ENCODE peak calls at places on chromosome 1, in eight cellular contexts. O is prostate gland, Z is GM12878, Y is HCT116, K is stomach, M is suprapubic skin, S is GM23338, U is SK-N-SH. R is an unnamed sample. For H3K4me1, the result is how much of the 10 kb centered on the place peaks cover.

GRCh38 chr1:111976332-111976731 is 13.1 kb downstream of the KCND3 start:
- DNase-seq in Z (no peak), M (no peak), O (peak), Y (no peak), U (no peak), K (no peak), S (no peak), R (no peak)

GRCh38 chr1:182041615-182042014 is 19.9 kb downstream of the ZNF648 start:
- DNase-seq in O (no peak), M (no peak), Y (no peak), S (no peak), U (no peak), Z (no peak), K (no peak), R (no peak)

GRCh38 chr1:201528631-201529260 is 10.2 kb upstream of the NAV1 start:
- DNase-seq in Y (no peak), M (no peak), O (no peak), S (no peak), Z (no peak), U (no peak), K (no peak), R (no peak)

GRCh38 chr1:38055965-38056364 is 9.4 kb upstream of the POU3F1 start:
- DNase-seq in Z (no peak), M (no peak), O (no peak), U (no peak), S (no peak), Y (no peak), K (no peak), R (no peak)

GRCh38 chr1:156638189-156638588 is 3.7 kb upstream of the BCAN start:
- DNase-seq in O (no peak), K (no peak), Z (no peak), M (no peak), U (peak), Y (no peak), S (no peak), R (no peak)

GRCh38 chr1:9746211-9746610 is 77.6 kb downstream of the CLSTN1 start:
- DNase-seq in Y (no peak), K (no peak), Z (no peak), S (no peak), U (no peak), M (no peak), O (no peak), R (no peak)

GRCh38 chr1:158019177-158019868 is 25.9 kb downstream of the KIRREL1 start:
- DNase-seq in Z (no peak), S (peak), K (no peak), Y (peak), M (no peak), O (peak), U (no peak), R (no peak)

GRCh38 chr1:162856260-162856659 is 4.7 kb downstream of the CCDC190 start:
- DNase-seq in Y (peak), M (no peak), O (no peak), S (no peak), Z (no peak), K (no peak), U (no peak), R (no peak)

GRCh38 chr1:4379451-4380175 is 274.8 kb upstream of the AJAP1 start:
- DNase-seq in S (no peak), U (no peak), O (no peak), M (no peak), K (no peak), Z (no peak), Y (no peak), R (no peak)

GRCh38 chr1:57707631-57708030 is 283.8 kb upstream of the DAB1 start:
- DNase-seq in U (no peak), K (no peak), Z (no peak), S (no peak), Y (no peak), O (no peak), M (no peak), R (no peak)

GRCh38 chr1:198156111-198156744 is 570 bp upstream of the NEK7 start:
- DNase-seq in Z (no peak), U (peak), M (peak), O (peak), K (peak), S (peak), Y (peak), R (no peak)

GRCh38 chr1:30511563-30512252 is 211.7 kb downstream of the MATN1 start:
- DNase-seq in K (peak), S (no peak), Z (no peak), Y (no peak), O (no peak), U (no peak), M (no peak), R (no peak)

GRCh38 chr1:229238674-229239415 is 32.1 kb upstream of the RAB4A start:
- DNase-seq in O (peak), S (peak), Y (no peak), M (no peak), U (no peak), Z (no peak), K (no peak), R (no peak)

GRCh38 chr1:9629445-9630201 is 21.9 kb upstream of the PIK3CD start:
- DNase-seq in M (no peak), K (peak), Y (no peak), U (no peak), O (no peak), Z (peak), S (no peak), R (no peak)

GRCh38 chr1:192153276-192153675 is 5.0 kb upstream of the RGS18 start:
- DNase-seq in Z (no peak), M (no peak), U (no peak), K (no peak), S (no peak), Y (no peak), O (no peak), R (no peak)

GRCh38 chr1:48803474-48803873 is 26.8 kb upstream of the BEND5 start:
- DNase-seq in Y (no peak), U (no peak), Z (no peak), S (no peak), O (no peak), K (no peak), M (no peak), R (no peak)

GRCh38 chr1:83856381-83856780 is 142.6 kb downstream of the TTLL7 start:
- DNase-seq in Y (no peak), K (no peak), U (no peak), M (no peak), Z (no peak), O (no peak), S (no peak), R (no peak)

GRCh38 chr1:46198026-46198826 is at the start of gene POMGNT1:
- DNase-seq in K (peak), Y (no peak), M (no peak), O (no peak), Z (no peak), U (peak), S (peak), R (no peak)

GRCh38 chr1:159009704-159010361 is at the start of gene IFI16:
- DNase-seq in Y (no peak), S (no peak), K (no peak), M (peak), O (peak), U (no peak), Z (peak), R (no peak)

GRCh38 chr1:75338974-75339483 is 204.8 kb downstream of the LHX8 start:
- DNase-seq in S (peak), M (no peak), Y (no peak), K (no peak), Z (peak), U (no peak), O (no peak), R (no peak)

GRCh38 chr1:4227986-4228385 is 327.9 kb upstream of the C1orf174 start:
- DNase-seq in Z (no peak), U (no peak), Y (peak), O (no peak), S (no peak), M (no peak), K (no peak), R (peak)

GRCh38 chr1:234540404-234540762 is 61.4 kb upstream of the TARBP1 start:
- DNase-seq in K (no peak), M (peak), Z (no peak), O (no peak), S (no peak), Y (no peak), U (no peak), R (no peak)

GRCh38 chr1:115729765-115730164 is 38.7 kb downstream of the CASQ2 start:
- DNase-seq in U (no peak), O (no peak), Y (no peak), M (no peak), Z (peak), S (no peak), K (no peak), R (no peak)

GRCh38 chr1:178510155-178510554 is 2.8 kb upstream of the TEX35 start:
- DNase-seq in K (no peak), M (no peak), Y (no peak), S (no peak), Z (no peak), U (no peak), O (no peak), R (no peak)

GRCh38 chr1:207863893-207864535 is 46.9 kb downstream of the CD34 start:
- DNase-seq in U (no peak), S (no peak), Y (no peak), O (no peak), M (no peak), K (no peak), Z (peak), R (no peak)

GRCh38 chr1:179142889-179143299 is 61.0 kb downstream of the TOR3A start:
- DNase-seq in M (no peak), S (no peak), U (no peak), O (no peak), Z (no peak), Y (peak), K (no peak), R (no peak)

GRCh38 chr1:109556563-109556962 is 8.1 kb downstream of the GNAI3 start:
- DNase-seq in S (no peak), K (no peak), U (no peak), M (no peak), O (no peak), Y (no peak), Z (no peak), R (no peak)

GRCh38 chr1:37038079-37038702 is 3.9 kb upstream of the GRIK3 start:
- DNase-seq in S (peak), K (no peak), U (peak), Z (no peak), O (no peak), M (no peak), Y (peak), R (no peak)

GRCh38 chr1:171286032-171286705 is 27.8 kb upstream of the FMO4 start:
- DNase-seq in O (no peak), M (no peak), S (no peak), Y (no peak), Z (no peak), K (no peak), U (no peak), R (peak)

GRCh38 chr1:59718989-59719360 is 95.8 kb upstream of the HOOK1 start:
- DNase-seq in O (no peak), Y (no peak), U (no peak), Z (no peak), K (no peak), S (no peak), M (no peak), R (no peak)

GRCh38 chr1:15627343-15627988 is 10.2 kb downstream of the DDI2 start:
- DNase-seq in U (no peak), Y (no peak), K (no peak), Z (peak), S (no peak), M (no peak), O (no peak), R (no peak)

DNA sequence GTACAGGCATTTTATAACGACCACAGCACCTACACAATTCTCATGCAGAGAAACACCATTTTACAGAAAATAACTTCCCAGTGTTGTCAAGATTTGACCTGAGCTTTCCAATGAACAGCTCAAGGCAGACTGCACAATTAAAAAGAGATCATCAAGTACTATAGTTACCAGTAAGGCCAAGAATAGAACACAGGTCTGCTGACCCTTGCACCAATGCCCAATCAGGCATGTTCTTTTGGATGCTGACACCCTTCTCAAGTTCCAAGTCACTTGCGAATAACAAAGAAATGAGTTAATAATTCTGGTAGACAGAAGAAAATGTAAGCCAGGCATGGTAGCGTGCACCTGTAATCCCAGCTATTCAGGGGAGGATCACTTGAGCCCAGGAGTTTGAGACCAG is 101.9 kb downstream of the SLC45A1 start:
- DNase-seq in S (no peak), Z (no peak), U (no peak), K (no peak), O (no peak), Y (no peak), M (no peak), R (no peak)
- H3K4me1 ChIP-seq in S (half or more), Z (under half), U (under half), K (half or more), O (under half), Y (under half), M (half or more), R (half or more)

DNA sequence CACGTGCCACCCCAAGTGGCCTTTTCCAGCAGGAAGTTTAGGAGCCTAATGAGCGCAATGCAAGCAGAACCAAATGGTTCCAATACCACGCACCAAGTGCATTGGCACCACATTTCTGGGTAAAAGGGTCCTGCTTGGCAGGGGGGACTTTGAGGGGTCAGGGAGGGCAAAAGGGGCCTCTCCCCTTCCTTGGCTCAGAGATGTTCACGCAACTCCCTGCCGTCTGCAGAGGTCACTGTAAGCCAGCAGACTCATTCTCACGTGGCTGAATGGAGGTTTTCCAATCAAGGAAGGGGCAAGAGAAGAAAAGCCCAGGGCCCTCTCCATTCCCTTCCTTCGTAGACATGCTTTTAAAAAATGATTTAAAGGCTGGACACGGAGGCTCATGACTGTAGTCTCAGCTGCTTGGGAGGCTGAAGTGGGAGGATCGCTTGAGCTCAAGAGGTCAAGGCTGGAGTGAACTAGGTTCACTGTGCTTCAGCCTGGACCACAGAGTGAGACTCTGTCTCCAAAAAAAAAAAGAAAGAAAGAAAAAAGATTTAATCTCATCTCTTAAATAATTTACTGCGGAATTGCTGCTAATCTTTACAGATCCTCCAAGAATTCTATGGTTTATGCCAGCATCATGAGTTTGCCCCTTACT is 80.3 kb downstream of the RUNX3 start:
- DNase-seq in Z (no peak), S (peak), Y (no peak), M (no peak), K (peak), O (no peak), U (no peak), R (no peak)
- TF ChIP-seq POLR2AphosphoS5 in Z (no peak), S (no peak), Y (no peak), M (no peak), K (no peak), O (no peak), U (no peak), R (no peak)

DNA sequence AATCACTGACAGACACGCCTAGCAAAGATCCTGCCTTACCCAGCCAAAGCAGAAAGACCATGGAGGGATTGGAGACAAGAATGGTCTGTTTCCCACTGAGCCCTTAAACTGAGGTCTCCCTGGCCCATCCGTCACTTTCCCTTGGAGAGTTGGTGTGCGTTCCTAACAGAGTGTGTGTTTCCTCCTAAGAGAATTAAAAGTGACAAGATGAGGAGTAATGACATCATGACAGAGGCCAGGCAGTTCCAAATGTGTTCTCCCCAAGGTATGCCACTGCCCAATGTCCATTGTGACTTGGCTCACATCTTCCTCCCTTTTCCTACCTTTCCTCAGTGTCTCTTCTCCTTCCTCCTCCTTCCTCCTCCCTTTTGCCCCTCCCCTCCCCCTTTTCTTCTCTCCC is 295.7 kb downstream of the SIPA1L2 start:
- DNase-seq in M (no peak), O (no peak), Z (no peak), U (no peak), Y (no peak), S (no peak), K (no peak), R (no peak)
- H3K4me1 ChIP-seq in M (under half), O (under half), Z (under half), U (under half), Y (under half), S (under half), K (under half), R (under half)

GRCh38 chr1:151343587-151343986 is 3.5 kb downstream of the RFX5 start:
- DNase-seq in Z (no peak), S (no peak), U (no peak), M (no peak), Y (no peak), K (no peak), O (no peak), R (no peak)
- TF ChIP-seq POLR2AphosphoS5 in Z (peak), S (no peak), U (no peak), M (no peak), Y (no peak), K (no peak), O (no peak), R (no peak)

GRCh38 chr1:209250970-209251636 is 332.4 kb upstream of the CAMK1G start:
- DNase-seq in Y (no peak), S (no peak), Z (no peak), K (no peak), U (no peak), M (no peak), O (no peak), R (peak)

GRCh38 chr1:209248649-209249279 is 334.8 kb upstream of the CAMK1G start:
- DNase-seq in O (peak), M (no peak), K (peak), Z (peak), S (peak), Y (peak), U (peak), R (peak)

GRCh38 chr1:209249785-209250441 is 333.6 kb upstream of the CAMK1G start:
- DNase-seq in Y (no peak), O (no peak), Z (no peak), M (no peak), K (no peak), S (no peak), U (peak), R (peak)

GRCh38 chr1:209249280-209249670 is 334.2 kb upstream of the CAMK1G start:
- DNase-seq in M (no peak), K (no peak), S (peak), O (no peak), U (peak), Z (no peak), Y (no peak), R (peak)

GRCh38 chr1:209246660-209247059 is 336.9 kb upstream of the CAMK1G start:
- DNase-seq in O (no peak), K (no peak), S (no peak), Z (no peak), U (no peak), M (no peak), Y (no peak), R (peak)
- H3K4me1 ChIP-seq in O (under half), K (under half), S (under half), Z (under half), U (under half), M (under half), Y (under half), R (under half)

GRCh38 chr1:43839056-43839455 is 94.5 kb upstream of the ARTN start:
- DNase-seq in S (no peak), K (no peak), M (no peak), U (peak), O (no peak), Z (no peak), Y (no peak), R (no peak)

GRCh38 chr1:43834280-43835140 is 99.1 kb upstream of the ARTN start:
- DNase-seq in Z (no peak), K (no peak), O (no peak), S (no peak), U (no peak), M (no peak), Y (no peak), R (peak)

GRCh38 chr1:43835141-43836021 is 98.2 kb upstream of the ARTN start:
- DNase-seq in Y (peak), S (peak), K (no peak), O (no peak), M (no peak), Z (no peak), U (peak), R (peak)

GRCh38 chr1:43833013-43833412 is 100.6 kb upstream of the ARTN start:
- DNase-seq in K (no peak), U (no peak), Y (no peak), Z (no peak), M (no peak), S (no peak), O (no peak), R (no peak)

GRCh38 chr1:43836267-43836951 is 97.2 kb upstream of the ARTN start:
- DNase-seq in O (no peak), K (peak), Y (no peak), U (peak), M (no peak), S (no peak), Z (peak), R (peak)
- TF ChIP-seq POLR2AphosphoS5 in O (no peak), K (peak), Y (peak), U (peak), M (no peak), S (no peak), Z (peak), R (no peak)

GRCh38 chr1:2030076-2030870 is 11.1 kb downstream of the GABRD start:
- DNase-seq in Y (no peak), M (no peak), O (no peak), S (no peak), U (no peak), Z (no peak), K (no peak), R (no peak)
- H3K4me1 ChIP-seq in Y (under half), M (under half), O (under half), S (under half), U (under half), Z (under half), K (under half), R (under half)

R was measured in esophagus muscularis mucosa.